ENCODE peak calls at places on chromosome 14, in five cellular contexts. B, I, E, Z and M are unnamed samples.

GRCh38 chr14:68372363-68372762 is 420.5 kb downstream of the ZFP36L1 start:
- DNase-seq in I (no peak), Z (no peak), E (no peak), B (no peak), M (no peak)

GRCh38 chr14:52052991-52053390 is 15.9 kb downstream of the NID2 start:
- DNase-seq in E (no peak), B (no peak), Z (peak), I (peak), M (no peak)

GRCh38 chr14:89842852-89843251 is 111.7 kb downstream of the EFCAB11 start:
- DNase-seq in E (no peak), I (no peak), Z (no peak), B (no peak), M (no peak)

GRCh38 chr14:101223561-101224162 is 320.1 kb upstream of the RTL1 start:
- DNase-seq in E (peak), I (no peak), Z (no peak), B (no peak), M (no peak)

GRCh38 chr14:64943556-64943955 is 1.0 kb upstream of the GPX2 start:
- DNase-seq in Z (no peak), B (no peak), E (no peak), I (no peak), M (no peak)

GRCh38 chr14:70303528-70304293 is 55.8 kb downstream of the COX16 start:
- DNase-seq in I (no peak), Z (no peak), B (no peak), E (no peak), M (no peak)

GRCh38 chr14:29216774-29217232 is 450.2 kb downstream of the FOXG1 start:
- DNase-seq in I (no peak), B (no peak), E (no peak), Z (peak), M (no peak)

GRCh38 chr14:33986804-33987203 is 35.9 kb upstream of the EGLN3 start:
- DNase-seq in B (no peak), I (peak), E (no peak), Z (peak), M (no peak)

GRCh38 chr14:31858868-31859267 is 218.2 kb upstream of the ARHGAP5 start:
- DNase-seq in Z (no peak), E (no peak), B (no peak), I (peak), M (no peak)

GRCh38 chr14:101442451-101442850 is 118.8 kb upstream of the DIO3 start:
- DNase-seq in B (no peak), Z (no peak), I (peak), E (no peak), M (no peak)

GRCh38 chr14:61514927-61515326 is 180.4 kb upstream of the HIF1A start:
- DNase-seq in Z (no peak), E (no peak), I (no peak), B (no peak), M (no peak)

GRCh38 chr14:64506751-64507150 is 2.2 kb downstream of the ZBTB1 start:
- DNase-seq in E (no peak), Z (no peak), I (no peak), B (no peak), M (no peak)

GRCh38 chr14:20327005-20327869 is 5.8 kb downstream of the CCNB1IP1 start:
- DNase-seq in E (no peak), Z (peak), B (no peak), I (peak), M (peak)

GRCh38 chr14:61928300-61928699 is 166.1 kb downstream of the SNAPC1 start:
- DNase-seq in Z (no peak), I (no peak), E (no peak), B (no peak), M (no peak)

GRCh38 chr14:79852975-79853374 is 358.3 kb downstream of the DIO2 start:
- DNase-seq in Z (no peak), B (no peak), E (no peak), I (no peak), M (no peak)

GRCh38 chr14:101004176-101004575 is 100.7 kb upstream of the RTL1 start:
- DNase-seq in E (no peak), I (no peak), Z (no peak), B (no peak), M (no peak)

GRCh38 chr14:59870277-59871165 is at the start of gene RTN1:
- DNase-seq in E (peak), I (peak), Z (no peak), B (peak), M (peak)

GRCh38 chr14:63438065-63438757 is 105.0 kb downstream of the PPP2R5E start:
- DNase-seq in B (no peak), E (peak), Z (peak), I (peak), M (no peak)

GRCh38 chr14:104367811-104368750 is 211.5 kb upstream of the C14orf180 start:
- DNase-seq in E (no peak), B (peak), Z (no peak), I (no peak), M (no peak)

GRCh38 chr14:90644882-90645281 is 171.3 kb downstream of the TTC7B start:
- DNase-seq in B (no peak), I (peak), E (no peak), Z (no peak), M (no peak)

GRCh38 chr14:92519246-92520101 is 5.9 kb downstream of the RIN3 start:
- DNase-seq in B (peak), E (no peak), I (no peak), Z (no peak), M (no peak)

GRCh38 chr14:49420201-49420600 is 166.0 kb downstream of the RPS29 start:
- DNase-seq in I (no peak), B (no peak), Z (no peak), E (no peak), M (no peak)

GRCh38 chr14:87497301-87497700 is 495.7 kb downstream of the GALC start:
- DNase-seq in E (no peak), B (no peak), I (no peak), Z (no peak), M (no peak)

GRCh38 chr14:60327447-60328331 is 78.7 kb downstream of the PPM1A start:
- DNase-seq in B (peak), I (peak), Z (no peak), E (no peak), M (peak)

GRCh38 chr14:53231166-53231565 is 78.0 kb upstream of the DDHD1 start:
- DNase-seq in B (no peak), Z (no peak), I (no peak), E (no peak), M (no peak)

GRCh38 chr14:50822501-50823042 is 8.4 kb downstream of the NIN start:
- DNase-seq in B (no peak), E (no peak), Z (no peak), I (no peak), M (no peak)

GRCh38 chr14:20683896-20684661 is at the start of gene RNASE4:
- DNase-seq in E (peak), B (peak), Z (peak), I (peak), M (peak)

GRCh38 chr14:68841030-68841809 is 48.4 kb upstream of the ZFP36L1 start:
- DNase-seq in I (peak), B (no peak), E (no peak), Z (no peak), M (no peak)

GRCh38 chr14:85579957-85580356 is 50.0 kb downstream of the FLRT2 start:
- DNase-seq in I (no peak), Z (no peak), B (no peak), E (no peak), M (no peak)

GRCh38 chr14:51086044-51086443 is 8.9 kb downstream of the TRIM9 start:
- DNase-seq in Z (no peak), B (no peak), I (no peak), E (no peak), M (no peak)

GRCh38 chr14:103123634-103124500 is 606 bp downstream of the TNFAIP2 start:
- DNase-seq in Z (no peak), B (peak), I (peak), E (peak), M (peak)

GRCh38 chr14:102297436-102298170 is 7.4 kb downstream of the MOK start:
- DNase-seq in B (no peak), E (no peak), Z (no peak), I (no peak), M (no peak)

GRCh38 chr14:97106609-97107008 is 309.4 kb downstream of the VRK1 start:
- DNase-seq in B (no peak), E (no peak), I (no peak), Z (no peak), M (no peak)

GRCh38 chr14:24688030-24688658 is 54.2 kb upstream of the GZMB start:
- DNase-seq in E (no peak), I (no peak), Z (no peak), B (no peak), M (no peak)

GRCh38 chr14:24692382-24693352 is 58.7 kb upstream of the GZMB start:
- DNase-seq in I (no peak), Z (no peak), B (no peak), E (no peak), M (no peak)

GRCh38 chr14:24693353-24693737 is 59.4 kb upstream of the GZMB start:
- DNase-seq in B (no peak), Z (no peak), I (no peak), E (no peak), M (no peak)

GRCh38 chr14:24693941-24694507 is 60.0 kb upstream of the GZMB start:
- DNase-seq in E (no peak), Z (no peak), I (no peak), B (no peak), M (no peak)

DNA sequence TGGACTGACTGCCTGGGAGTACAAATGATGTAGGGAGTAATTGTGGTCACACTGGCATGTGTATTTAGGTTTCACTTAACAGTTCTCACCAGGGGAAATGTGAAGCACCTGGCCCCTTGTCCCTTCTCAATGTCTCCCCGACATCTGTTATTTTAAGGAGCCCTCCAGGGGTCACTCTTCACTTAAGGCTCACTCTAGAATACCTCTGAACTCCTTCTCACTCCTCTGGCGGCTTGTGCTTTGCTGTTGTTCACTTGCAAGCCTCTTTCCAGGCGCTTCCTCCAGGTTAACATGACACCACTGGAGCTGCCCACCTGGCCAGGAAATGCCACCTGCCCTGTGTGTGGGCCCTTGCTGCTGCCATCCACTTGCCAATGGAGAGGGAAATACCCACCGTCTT is 56.5 kb upstream of the GZMB start:
- DNase-seq in I (no peak), B (no peak), Z (no peak), E (no peak), M (no peak)
- TF ChIP-seq CTCF in I (no peak), B (no peak), Z (no peak), E (no peak), M (no peak)

GRCh38 chr14:77799863-77800730 is at the start of gene ADCK1:
- DNase-seq in B (peak), I (peak), E (peak), Z (peak), M (peak)
- TF ChIP-seq CTCF in B (peak), I (peak), E (no peak), Z (peak), M (no peak)

DNA sequence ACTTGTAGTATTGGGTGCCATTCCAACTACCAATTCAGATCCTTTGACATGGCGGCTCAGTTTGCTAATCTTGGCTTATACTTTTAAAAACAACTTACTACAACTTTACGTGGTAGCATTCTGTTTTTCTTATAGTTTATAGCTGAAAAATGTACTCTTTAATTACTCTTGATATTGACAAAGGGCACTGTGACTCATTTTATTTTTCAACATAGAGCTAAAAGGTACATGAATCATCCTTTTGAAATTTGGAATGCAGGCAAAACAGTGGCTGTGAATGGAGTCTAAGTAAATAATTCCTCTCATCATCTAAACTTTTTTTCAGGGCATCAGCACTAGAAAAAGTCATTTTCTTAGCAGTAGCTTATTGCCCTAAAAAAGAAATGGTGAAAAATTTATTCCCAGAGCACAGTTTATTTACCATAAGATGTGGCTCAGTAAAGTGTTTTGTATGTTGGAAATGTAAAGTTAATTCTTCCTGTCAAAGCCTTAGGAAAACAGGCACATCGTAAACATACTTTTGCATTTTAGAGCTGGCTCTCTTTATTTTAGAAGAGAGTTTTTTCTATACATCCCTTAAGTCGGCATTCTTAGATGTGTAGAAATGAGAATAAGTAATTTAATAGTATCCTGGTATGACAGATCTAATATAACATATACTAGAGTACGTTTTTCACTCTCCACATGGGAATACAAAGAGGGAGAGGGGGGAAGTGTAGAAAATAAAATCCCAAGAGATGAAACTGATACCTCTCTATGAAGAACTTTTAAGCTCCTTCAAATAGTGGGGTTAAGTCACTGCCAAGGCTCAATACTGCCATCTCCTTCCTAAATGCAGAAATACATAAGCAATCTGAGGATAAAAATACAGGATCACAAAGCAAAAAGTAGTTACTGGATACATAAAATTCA is 55.2 kb downstream of the SLC25A21 start:
- DNase-seq in I (no peak), E (no peak), B (no peak), Z (peak), M (no peak)
- TF ChIP-seq CTCF in I (no peak), E (no peak), B (no peak), Z (peak), M (no peak)

GRCh38 chr14:23481992-23482813 is 12.7 kb downstream of the NGDN start:
- DNase-seq in I (no peak), E (no peak), B (no peak), Z (no peak), M (no peak)
- TF ChIP-seq CTCF in I (no peak), E (no peak), B (no peak), Z (no peak), M (peak)

GRCh38 chr14:77296906-77297305 is 23.8 kb downstream of the POMT2 start:
- DNase-seq in E (no peak), B (no peak), I (no peak), Z (no peak), M (no peak)

GRCh38 chr14:77299776-77300175 is 20.9 kb downstream of the POMT2 start:
- DNase-seq in I (no peak), E (no peak), B (no peak), Z (no peak), M (no peak)

GRCh38 chr14:77302926-77303325 is 17.8 kb downstream of the POMT2 start:
- DNase-seq in Z (no peak), B (no peak), I (peak), E (no peak), M (no peak)

GRCh38 chr14:77303417-77304156 is 17.1 kb downstream of the POMT2 start:
- DNase-seq in Z (peak), E (no peak), B (no peak), I (peak), M (no peak)

GRCh38 chr14:77301103-77301502 is 19.6 kb downstream of the POMT2 start:
- DNase-seq in B (peak), E (peak), I (peak), Z (peak), M (peak)
- TF ChIP-seq CTCF in B (peak), E (peak), I (peak), Z (peak), M (peak)

DNA sequence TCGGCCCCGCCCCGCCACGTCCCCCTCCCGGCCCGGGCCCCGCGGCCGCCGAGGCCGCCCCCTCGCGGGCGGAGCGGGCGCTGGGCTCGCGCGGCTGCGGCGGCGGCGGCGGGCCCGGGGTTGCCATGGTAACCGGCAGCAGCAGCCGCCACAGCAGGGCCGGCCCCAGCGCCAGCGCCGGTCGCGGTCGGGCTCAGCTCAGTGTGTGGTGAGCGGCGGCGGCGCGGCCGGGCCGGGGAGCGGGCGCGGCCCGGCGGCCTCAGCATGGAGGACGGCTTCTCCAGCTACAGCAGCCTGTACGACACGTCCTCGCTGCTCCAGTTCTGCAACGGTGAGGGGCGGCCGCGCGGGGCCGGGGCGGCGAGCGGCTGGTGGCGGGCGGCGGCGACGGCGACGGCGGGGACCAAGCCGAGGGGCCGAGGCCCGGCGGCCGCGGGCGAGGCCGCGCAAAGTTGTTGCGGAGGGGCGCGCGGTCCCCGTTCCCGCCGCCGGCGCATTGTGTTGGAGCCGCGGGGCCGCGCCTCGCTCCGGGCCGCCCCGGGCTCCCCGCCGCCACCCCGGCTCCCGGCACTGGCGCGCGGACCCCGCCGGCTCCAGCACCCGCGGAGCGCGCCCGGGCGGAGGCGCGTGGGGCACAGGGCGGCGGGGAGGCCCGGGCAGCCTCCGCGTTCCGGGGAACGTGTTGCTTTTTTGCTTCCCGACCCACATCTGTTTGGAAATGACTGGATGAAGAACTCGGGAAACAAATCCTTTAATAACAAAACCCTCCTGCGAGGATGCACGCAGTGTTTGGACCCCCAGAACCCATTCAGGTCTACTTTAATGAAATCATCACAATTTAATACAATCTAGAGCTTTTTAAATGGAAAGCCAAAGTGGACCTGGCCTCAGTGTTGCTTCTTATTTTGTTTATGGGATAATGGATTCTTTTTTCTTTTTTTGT is at the start of gene EML1:
- DNase-seq in I (peak), Z (peak), B (peak), E (peak), M (peak)
- TF ChIP-seq CTCF in I (no peak), Z (no peak), B (no peak), E (no peak), M (no peak)

GRCh38 chr14:30389901-30390394 is 169.0 kb upstream of the G2E3 start:
- DNase-seq in E (no peak), I (no peak), B (no peak), Z (no peak), M (no peak)
- TF ChIP-seq CTCF in E (no peak), I (no peak), B (no peak), Z (no peak), M (no peak)

DNA sequence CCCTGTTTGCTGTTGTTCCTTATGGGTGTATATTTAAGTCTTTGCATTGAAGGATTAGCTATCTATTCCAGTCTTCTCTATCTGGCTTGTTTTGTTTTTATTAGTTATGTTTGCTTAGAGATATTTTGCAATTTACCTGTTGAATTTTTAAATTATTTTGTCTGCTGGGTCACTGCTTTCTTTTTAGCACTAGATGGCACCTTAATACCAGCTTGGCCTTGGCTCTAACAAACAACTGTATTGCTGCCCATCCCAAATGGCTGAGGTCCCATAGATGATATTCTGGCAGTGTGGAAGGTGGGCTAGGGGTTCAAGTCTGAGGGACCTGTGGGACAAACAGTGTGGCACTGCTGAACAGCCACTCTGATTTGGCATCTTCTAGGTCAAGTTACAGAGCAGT is 144.0 kb upstream of the FBXO33 start:
- DNase-seq in Z (no peak), B (no peak), E (no peak), I (no peak), M (no peak)
- TF ChIP-seq CTCF in Z (no peak), B (no peak), E (no peak), I (no peak), M (no peak)